ENCODE peak calls at places on chromosomes 4 and X, in eight cellular contexts. J, H, U, Y, L, Z, G and S are unnamed samples.

GRCh38 chr4:27684501-27685077 is 823.9 kb downstream of the STIM2 start:
- ATAC-seq in J (peak), H (no peak), U (peak), Y (peak), L (no peak), Z (peak), G (peak), S (peak)

GRCh38 chr4:126890994-126891393 is 741.8 kb upstream of the INTU start:
- ATAC-seq in J (peak), H (no peak), U (no peak), Y (no peak), L (no peak), Z (no peak), G (no peak), S (no peak)

GRCh38 chrX:53374923-53375322 is 47.5 kb downstream of the SMC1A start:
- ATAC-seq in J (no peak), H (no peak), U (no peak), Y (no peak), L (no peak), Z (no peak), G (peak), S (no peak)

GRCh38 chr4:74038161-74039064 is at the start of gene CXCL3:
- ATAC-seq in J (peak), H (peak), U (peak), Y (peak), L (peak), Z (peak), G (peak), S (peak)

GRCh38 chrX:34956915-34957314 is 14.3 kb downstream of the FAM47B start:
- ATAC-seq in J (peak), H (no peak), U (no peak), Y (no peak), L (no peak), Z (no peak), G (no peak), S (no peak)

GRCh38 chr4:174461438-174462106 is 60.7 kb downstream of the HPGD start:
- ATAC-seq in J (no peak), H (no peak), U (peak), Y (peak), L (no peak), Z (no peak), G (no peak), S (no peak)

GRCh38 chr4:7266525-7267292 is 74.4 kb downstream of the SORCS2 start:
- ATAC-seq in J (peak), H (no peak), U (peak), Y (no peak), L (no peak), Z (peak), G (no peak), S (peak)

GRCh38 chr4:139934336-139934735 is 219.6 kb downstream of the MAML3 start:
- ATAC-seq in J (peak), H (no peak), U (peak), Y (no peak), L (no peak), Z (no peak), G (no peak), S (no peak)

GRCh38 chrX:148310402-148311200 is 189.8 kb upstream of the AFF2 start:
- ATAC-seq in J (no peak), H (peak), U (no peak), Y (no peak), L (peak), Z (no peak), G (no peak), S (no peak)

GRCh38 chrX:18360867-18361266 is 6.4 kb upstream of the SCML2 start:
- ATAC-seq in J (no peak), H (no peak), U (peak), Y (no peak), L (no peak), Z (no peak), G (no peak), S (no peak)

GRCh38 chrX:130801901-130802300 is 101.1 kb downstream of the ENOX2 start:
- ATAC-seq in J (no peak), H (no peak), U (no peak), Y (no peak), L (no peak), Z (no peak), G (no peak), S (no peak)

GRCh38 chr4:124631760-124632159 is 80.8 kb downstream of the ANKRD50 start:
- ATAC-seq in J (peak), H (no peak), U (peak), Y (peak), L (peak), Z (peak), G (no peak), S (peak)

GRCh38 chr4:11138964-11139363 is 289.7 kb downstream of the HS3ST1 start:
- ATAC-seq in J (no peak), H (no peak), U (no peak), Y (no peak), L (no peak), Z (no peak), G (no peak), S (no peak)

GRCh38 chrX:7147978-7148824 is at the start of gene PUDP:
- ATAC-seq in J (peak), H (peak), U (peak), Y (peak), L (peak), Z (peak), G (peak), S (peak)

GRCh38 chrX:101774340-101774739 is 114.7 kb upstream of the ARMCX2 start:
- ATAC-seq in J (no peak), H (no peak), U (no peak), Y (no peak), L (peak), Z (no peak), G (no peak), S (no peak)

GRCh38 chrX:39992300-39992699 is 105.5 kb downstream of the BCOR start:
- ATAC-seq in J (no peak), H (no peak), U (no peak), Y (peak), L (no peak), Z (no peak), G (no peak), S (no peak)

GRCh38 chrX:124829930-124830329 is 483.6 kb downstream of the SH2D1A start:
- ATAC-seq in J (no peak), H (no peak), U (no peak), Y (no peak), L (no peak), Z (no peak), G (no peak), S (no peak)

GRCh38 chrX:39642071-39642470 is 455.7 kb downstream of the BCOR start:
- ATAC-seq in J (no peak), H (no peak), U (no peak), Y (no peak), L (no peak), Z (no peak), G (no peak), S (no peak)

GRCh38 chr4:105145059-105145912 is 1.4 kb upstream of the TET2 start:
- ATAC-seq in J (peak), H (no peak), U (peak), Y (no peak), L (no peak), Z (no peak), G (no peak), S (no peak)

GRCh38 chr4:47926667-47927258 is 12.4 kb upstream of the NFXL1 start:
- ATAC-seq in J (peak), H (peak), U (peak), Y (peak), L (peak), Z (peak), G (peak), S (peak)

GRCh38 chr4:152807294-152807829 is 27.6 kb downstream of the ARFIP1 start:
- ATAC-seq in J (peak), H (peak), U (no peak), Y (no peak), L (peak), Z (no peak), G (no peak), S (no peak)

GRCh38 chr4:74990276-74990675 is 57.4 kb downstream of the PARM1 start:
- ATAC-seq in J (no peak), H (no peak), U (no peak), Y (no peak), L (no peak), Z (no peak), G (no peak), S (no peak)

GRCh38 chr4:126977306-126977705 is 655.5 kb upstream of the INTU start:
- ATAC-seq in J (peak), H (no peak), U (no peak), Y (no peak), L (no peak), Z (no peak), G (no peak), S (no peak)

GRCh38 chr4:3331511-3332394 is 38.9 kb downstream of the RGS12 start:
- ATAC-seq in J (no peak), H (no peak), U (no peak), Y (no peak), L (no peak), Z (no peak), G (no peak), S (peak)

GRCh38 chr4:100657187-100657586 is 139.4 kb upstream of the EMCN start:
- ATAC-seq in J (no peak), H (no peak), U (no peak), Y (no peak), L (no peak), Z (no peak), G (no peak), S (no peak)